ENCODE peak calls at places on chromosomes 6 and 20, in four cellular contexts. One of them, this sample, is unnamed.

GRCh38 chr20:44646023-44646640 is 5.4 kb downstream of the ADA start:
- DNase-seq in uterus: no peak
- DNase-seq in PC-3: no peak
- DNase-seq in AG04449: no peak
- DNase-seq in this sample: no peak

GRCh38 chr6:79261666-79262065 is 27.2 kb upstream of the HMGN3 start:
- DNase-seq in uterus: no peak
- DNase-seq in PC-3: no peak
- DNase-seq in AG04449: no peak
- DNase-seq in this sample: no peak

GRCh38 chr6:125974214-125974866 is 12.0 kb upstream of the TRMT11 start:
- DNase-seq in uterus: no peak
- DNase-seq in PC-3: peak; percentile 61
- DNase-seq in AG04449: no peak
- DNase-seq in this sample: no peak

GRCh38 chr6:93823489-93823888 is 404.1 kb upstream of the EPHA7 start:
- DNase-seq in uterus: no peak
- DNase-seq in PC-3: no peak
- DNase-seq in AG04449: no peak
- DNase-seq in this sample: no peak

GRCh38 chr6:70884074-70884983 is 72.5 kb downstream of the B3GAT2 start:
- DNase-seq in uterus: peak; percentile 24
- DNase-seq in PC-3: peak; percentile 63
- DNase-seq in AG04449: no peak
- DNase-seq in this sample: peak; percentile 83

GRCh38 chr6:2157441-2158127 is 87.8 kb downstream of the GMDS start:
- DNase-seq in uterus: no peak
- DNase-seq in PC-3: no peak
- DNase-seq in AG04449: peak; percentile 89
- DNase-seq in this sample: no peak

GRCh38 chr6:31068738-31069340 is 43.5 kb downstream of the C6orf15 start:
- DNase-seq in uterus: peak; percentile 63
- DNase-seq in PC-3: peak; percentile 90
- DNase-seq in AG04449: no peak
- DNase-seq in this sample: peak; percentile 76

GRCh38 chr6:169451065-169451840 is 197.6 kb upstream of the THBS2 start:
- DNase-seq in uterus: no peak
- DNase-seq in PC-3: no peak
- DNase-seq in AG04449: no peak
- DNase-seq in this sample: no peak

GRCh38 chr6:22320750-22321149 is 23.9 kb upstream of the PRL start:
- DNase-seq in uterus: no peak
- DNase-seq in PC-3: peak; percentile 81
- DNase-seq in AG04449: peak; percentile 60
- DNase-seq in this sample: no peak

DNA sequence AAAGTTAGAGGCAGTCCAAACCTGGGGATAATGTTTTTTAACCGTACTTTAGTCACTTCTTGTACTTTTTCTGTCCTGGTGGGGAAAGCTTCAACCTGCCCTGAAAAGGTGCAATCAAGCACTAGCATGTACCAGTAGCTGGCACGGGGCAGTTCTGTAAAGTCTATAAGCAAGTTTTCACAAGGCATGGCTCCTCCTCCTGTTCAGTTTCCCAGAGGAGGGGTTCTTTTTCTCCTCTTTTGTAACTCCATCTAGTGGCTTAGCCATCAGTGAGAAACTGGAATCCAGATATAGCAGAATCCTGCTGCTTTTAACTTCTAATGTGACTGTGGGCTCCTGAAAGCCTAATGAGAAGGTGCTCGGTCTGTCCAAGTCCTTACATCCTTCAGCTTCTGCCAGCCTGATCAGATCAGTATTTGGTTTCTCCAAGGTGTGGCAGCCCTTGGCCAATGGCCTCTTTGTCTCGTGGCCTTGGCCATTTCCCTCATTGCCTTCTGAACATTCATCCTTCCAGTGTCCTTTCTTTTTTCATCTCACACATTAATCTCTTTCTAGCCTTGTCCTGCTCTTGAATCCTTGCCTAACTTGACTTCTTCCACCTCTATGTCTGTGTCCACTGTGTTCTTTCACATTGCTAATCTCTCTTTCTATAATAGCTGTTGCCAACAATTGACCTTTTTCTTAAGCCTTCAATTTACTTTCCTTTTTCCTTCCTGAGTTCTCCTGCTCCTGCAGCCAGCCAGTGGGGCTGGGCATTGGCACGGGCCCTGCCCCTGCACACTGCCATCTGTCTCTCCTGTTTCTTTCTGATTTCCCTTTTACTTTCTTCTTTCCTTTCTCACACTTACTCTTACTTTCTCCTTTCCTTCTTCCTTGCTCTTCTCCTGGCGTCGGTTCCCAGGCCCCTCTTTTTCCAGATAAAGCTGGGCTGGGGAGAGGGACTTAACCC is 222.0 kb upstream of the SYNCRIP start:
- DNase-seq in uterus: no peak
- DNase-seq in PC-3: peak; percentile 28
- DNase-seq in AG04449: no peak
- DNase-seq in this sample: no peak
- TF ChIP-seq CTCF in uterus: no peak
- TF ChIP-seq CTCF in PC-3: no peak
- TF ChIP-seq CTCF in AG04449: no peak
- TF ChIP-seq CTCF in this sample: no peak

GRCh38 chr20:7660165-7660564 is 280.1 kb downstream of the HAO1 start:
- DNase-seq in uterus: no peak
- DNase-seq in PC-3: no peak
- DNase-seq in AG04449: no peak
- DNase-seq in this sample: no peak
- TF ChIP-seq CTCF in uterus: no peak
- TF ChIP-seq CTCF in PC-3: no peak
- TF ChIP-seq CTCF in AG04449: no peak
- TF ChIP-seq CTCF in this sample: no peak

GRCh38 chr20:10376271-10377075 is 57.5 kb downstream of the MKKS start:
- DNase-seq in uterus: no peak
- DNase-seq in PC-3: peak; percentile 35
- DNase-seq in AG04449: peak; percentile 12
- DNase-seq in this sample: no peak

GRCh38 chr20:10385850-10386544 is 48.0 kb downstream of the MKKS start:
- DNase-seq in uterus: no peak
- DNase-seq in PC-3: no peak
- DNase-seq in AG04449: no peak
- DNase-seq in this sample: no peak

GRCh38 chr20:10379761-10380160 is 54.3 kb downstream of the MKKS start:
- DNase-seq in uterus: no peak
- DNase-seq in PC-3: no peak
- DNase-seq in AG04449: no peak
- DNase-seq in this sample: no peak

GRCh38 chr20:10381477-10381876 is 52.5 kb downstream of the MKKS start:
- DNase-seq in uterus: no peak
- DNase-seq in PC-3: peak; percentile 42
- DNase-seq in AG04449: no peak
- DNase-seq in this sample: no peak
- TF ChIP-seq CTCF in uterus: no peak
- TF ChIP-seq CTCF in PC-3: peak; percentile 56
- TF ChIP-seq CTCF in AG04449: no peak
- TF ChIP-seq CTCF in this sample: no peak

GRCh38 chr6:98037571-98037970 is 754.6 kb upstream of the MMS22L start:
- DNase-seq in uterus: no peak
- DNase-seq in PC-3: peak; percentile 12
- DNase-seq in AG04449: no peak
- DNase-seq in this sample: no peak
- TF ChIP-seq CTCF in uterus: no peak
- TF ChIP-seq CTCF in PC-3: no peak
- TF ChIP-seq CTCF in AG04449: no peak
- TF ChIP-seq CTCF in this sample: peak; percentile 41

GRCh38 chr6:24522090-24522820 is 27.5 kb downstream of the ALDH5A1 start:
- DNase-seq in uterus: no peak
- DNase-seq in PC-3: no peak
- DNase-seq in AG04449: no peak
- DNase-seq in this sample: no peak

GRCh38 chr6:24522821-24523175 is 28.0 kb downstream of the ALDH5A1 start:
- DNase-seq in uterus: no peak
- DNase-seq in PC-3: no peak
- DNase-seq in AG04449: no peak
- DNase-seq in this sample: no peak

GRCh38 chr6:24524329-24524728 is 29.6 kb downstream of the ALDH5A1 start:
- DNase-seq in uterus: no peak
- DNase-seq in PC-3: no peak
- DNase-seq in AG04449: no peak
- DNase-seq in this sample: no peak

GRCh38 chr6:24520929-24521546 is 26.3 kb downstream of the ALDH5A1 start:
- DNase-seq in uterus: no peak
- DNase-seq in PC-3: peak; percentile 67
- DNase-seq in AG04449: no peak
- DNase-seq in this sample: peak; percentile 40

DNA sequence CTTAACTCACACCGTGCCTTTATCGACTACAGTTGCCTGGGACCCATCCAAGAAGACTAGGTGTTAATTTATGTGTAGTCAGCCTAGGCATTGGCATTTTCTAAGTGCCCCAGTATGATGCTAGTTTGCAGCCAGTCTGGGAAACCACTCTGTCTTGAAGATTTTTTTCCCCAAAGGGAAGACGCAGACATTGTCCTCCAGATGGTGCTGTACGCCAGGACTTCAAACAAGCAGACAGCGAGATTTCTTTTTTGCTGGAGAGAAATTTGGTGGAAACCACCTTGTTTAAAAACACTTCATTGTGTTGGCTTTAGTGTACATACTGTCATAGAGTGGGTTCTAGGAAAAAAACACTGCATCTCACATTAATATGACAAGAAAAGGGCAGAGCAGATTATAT is 30.0 kb downstream of the ALDH5A1 start:
- DNase-seq in uterus: no peak
- DNase-seq in PC-3: peak; percentile 64
- DNase-seq in AG04449: peak; percentile 7
- DNase-seq in this sample: no peak
- TF ChIP-seq CTCF in uterus: no peak
- TF ChIP-seq CTCF in PC-3: peak; percentile 78
- TF ChIP-seq CTCF in AG04449: peak; percentile 54
- TF ChIP-seq CTCF in this sample: peak; percentile 69

GRCh38 chr6:24888967-24889366 is 46.8 kb downstream of the RIPOR2 start:
- DNase-seq in uterus: no peak
- DNase-seq in PC-3: no peak
- DNase-seq in AG04449: no peak
- DNase-seq in this sample: no peak
- TF ChIP-seq CTCF in uterus: no peak
- TF ChIP-seq CTCF in PC-3: no peak
- TF ChIP-seq CTCF in AG04449: no peak
- TF ChIP-seq CTCF in this sample: no peak

GRCh38 chr6:26216886-26217713 is 129.9 kb downstream of the HFE start:
- DNase-seq in uterus: peak; percentile 90
- DNase-seq in PC-3: no peak
- DNase-seq in AG04449: no peak
- DNase-seq in this sample: peak; percentile 70
- TF ChIP-seq CTCF in uterus: peak; percentile 26
- TF ChIP-seq CTCF in PC-3: peak; percentile 35
- TF ChIP-seq CTCF in AG04449: peak; percentile 59
- TF ChIP-seq CTCF in this sample: peak; percentile 62

GRCh38 chr20:63648895-63649589 is 4.2 kb downstream of the STMN3 start:
- DNase-seq in uterus: no peak
- DNase-seq in PC-3: no peak
- DNase-seq in AG04449: no peak
- DNase-seq in this sample: no peak

GRCh38 chr20:63653974-63654680 is 903 bp upstream of the STMN3 start:
- DNase-seq in uterus: no peak
- DNase-seq in PC-3: no peak
- DNase-seq in AG04449: no peak
- DNase-seq in this sample: no peak

GRCh38 chr20:63653041-63653973 is at the start of gene STMN3:
- DNase-seq in uterus: peak; percentile 88
- DNase-seq in PC-3: peak; percentile 61
- DNase-seq in AG04449: peak; percentile 9
- DNase-seq in this sample: peak; percentile 81

GRCh38 chr20:63652192-63652980 is 838 bp downstream of the STMN3 start:
- DNase-seq in uterus: no peak
- DNase-seq in PC-3: no peak
- DNase-seq in AG04449: no peak
- DNase-seq in this sample: peak; percentile 61

DNA sequence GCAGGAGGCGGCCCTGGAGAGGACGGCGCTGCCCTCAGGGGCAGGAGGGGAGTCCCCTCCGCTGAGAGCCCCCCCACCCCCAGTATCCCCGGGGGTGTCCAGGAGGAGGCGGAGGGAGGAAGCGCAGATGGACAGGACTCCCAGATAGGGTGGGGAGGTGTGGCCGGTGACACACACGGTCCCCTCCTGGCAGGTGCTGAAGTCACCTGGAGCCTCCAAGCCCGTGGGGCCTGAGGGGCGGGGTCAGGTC is 1.4 kb downstream of the STMN3 start:
- DNase-seq in uterus: no peak
- DNase-seq in PC-3: no peak
- DNase-seq in AG04449: no peak
- DNase-seq in this sample: no peak
- TF ChIP-seq CTCF in uterus: no peak
- TF ChIP-seq CTCF in PC-3: no peak
- TF ChIP-seq CTCF in AG04449: no peak
- TF ChIP-seq CTCF in this sample: no peak

This sample was measured in neural crest cell.